ENCODE peak calls at places on chromosomes 5 and 9, in seven cellular contexts. E, F, U, V, C, R and L are unnamed samples.
A peak's percentile ranks its signal among the peaks of the same experiment; 100 is the strongest.

GRCh38 chr5:175340180-175340579 is 103.8 kb downstream of the DRD1 start:
- DNase-seq in E (no peak), F (no peak), U (no peak), V (no peak), C (no peak), R (no peak), L (no peak)

GRCh38 chr9:30609713-30610112 is 1774.7 kb upstream of the ACO1 start:
- DNase-seq in E (no peak), F (no peak), U (no peak), V (no peak), C (no peak), R (no peak), L (no peak)

GRCh38 chr5:102617187-102617856 is 118.5 kb upstream of the SLCO6A1 start:
- DNase-seq in E (no peak), F (no peak), U (no peak), V (no peak), C (no peak), R (no peak), L (no peak)

GRCh38 chr9:21789541-21790037 is 12.8 kb upstream of the MTAP start:
- DNase-seq in E (no peak), F (peak; percentile 71), U (peak; percentile 45), V (peak; percentile 88), C (peak; percentile 88), R (peak; percentile 96), L (peak; percentile 95)

GRCh38 chr9:85742630-85742928 is 825 bp upstream of the AGTPBP1 start:
- DNase-seq in E (no peak), F (no peak), U (no peak), V (no peak), C (peak; percentile 91), R (peak; percentile 67), L (peak; percentile 72)

GRCh38 chr5:172558076-172558990 is 82.7 kb upstream of the NEURL1B start:
- DNase-seq in E (no peak), F (no peak), U (no peak), V (no peak), C (no peak), R (no peak), L (no peak)

GRCh38 chr5:74978347-74978746 is 74.0 kb downstream of the GCNT4 start:
- DNase-seq in E (no peak), F (no peak), U (no peak), V (no peak), C (no peak), R (no peak), L (no peak)

GRCh38 chr9:98430535-98430934 is 175.1 kb upstream of the TBC1D2 start:
- DNase-seq in E (no peak), F (no peak), U (no peak), V (no peak), C (peak; percentile 4), R (no peak), L (peak; percentile 50)

GRCh38 chr9:122939611-122940010 is 1.2 kb upstream of the RABGAP1 start:
- DNase-seq in E (no peak), F (no peak), U (no peak), V (no peak), C (no peak), R (no peak), L (no peak)

GRCh38 chr9:16315720-16316119 is 554.8 kb downstream of the BNC2 start:
- DNase-seq in E (no peak), F (no peak), U (peak; percentile 18), V (no peak), C (no peak), R (no peak), L (no peak)

GRCh38 chr5:56871755-56872154 is 37.6 kb upstream of the SETD9 start:
- DNase-seq in E (no peak), F (no peak), U (no peak), V (no peak), C (no peak), R (no peak), L (no peak)

GRCh38 chr5:119274024-119274766 is 81.6 kb upstream of the TNFAIP8 start:
- DNase-seq in E (no peak), F (no peak), U (peak; percentile 33), V (peak; percentile 84), C (no peak), R (peak; percentile 99), L (peak; percentile 35)

GRCh38 chr5:88930336-88930735 is 47.4 kb upstream of the MEF2C start:
- DNase-seq in E (no peak), F (no peak), U (no peak), V (no peak), C (no peak), R (peak; percentile 55), L (no peak)
- H3K4me1 ChIP-seq in E (no peaks in the 10 kb centered on the region), F (no peaks in the 10 kb centered on the region), U (no peaks in the 10 kb centered on the region), V (no peaks in the 10 kb centered on the region), C (no peaks in the 10 kb centered on the region), R (peaks cover 2% of the 10 kb centered on the region), L (no peaks in the 10 kb centered on the region)

GRCh38 chr9:19441730-19442129 is 32.9 kb downstream of the ACER2 start:
- DNase-seq in E (no peak), F (no peak), U (no peak), V (no peak), C (no peak), R (peak; percentile 63), L (no peak)
- H3K4ac ChIP-seq in E (no peak overlapping the region), F (no peak overlapping the region), U (no peak overlapping the region), V (no peak overlapping the region), C (no peak overlapping the region), R (no peak overlapping the region), L (no peak overlapping the region)

DNA sequence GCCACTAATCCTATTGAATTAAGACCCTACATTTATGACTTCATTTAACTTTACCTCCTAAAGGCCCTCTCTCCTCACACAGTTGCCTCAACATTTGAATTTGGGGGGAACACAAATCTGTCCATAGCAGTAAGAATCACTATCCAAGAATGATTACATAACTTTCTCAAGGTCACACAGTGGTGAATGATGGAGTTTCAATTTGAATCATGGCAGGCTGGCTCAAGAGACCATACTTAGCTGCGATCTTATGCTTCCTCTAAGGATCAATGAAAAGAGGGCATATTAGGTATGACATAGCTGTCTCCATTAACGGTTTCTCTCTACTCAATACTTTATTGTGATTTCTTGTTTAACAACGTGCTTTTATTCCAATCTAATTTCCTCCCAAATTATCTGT is 44.1 kb upstream of the PDE4D start:
- DNase-seq in E (no peak), F (no peak), U (no peak), V (no peak), C (no peak), R (no peak), L (no peak)
- H3K4me1 ChIP-seq in E (no peaks in the 10 kb centered on the region), F (no peaks in the 10 kb centered on the region), U (no peaks in the 10 kb centered on the region), V (no peaks in the 10 kb centered on the region), C (no peaks in the 10 kb centered on the region), R (no peaks in the 10 kb centered on the region), L (no peaks in the 10 kb centered on the region)

GRCh38 chr5:123360910-123361309 is 62.3 kb downstream of the CEP120 start:
- DNase-seq in E (no peak), F (no peak), U (no peak), V (no peak), C (no peak), R (no peak), L (no peak)
- H3K4ac ChIP-seq in E (no peak overlapping the region), F (no peak overlapping the region), U (no peak overlapping the region), V (no peak overlapping the region), C (no peak overlapping the region), R (no peak overlapping the region), L (no peak overlapping the region)

GRCh38 chr5:4038994-4039393 is 443.4 kb downstream of the IRX1 start:
- DNase-seq in E (no peak), F (no peak), U (no peak), V (no peak), C (no peak), R (no peak), L (no peak)
- H3K4me1 ChIP-seq in E (no peaks in the 10 kb centered on the region), F (no peaks in the 10 kb centered on the region), U (no peaks in the 10 kb centered on the region), V (no peaks in the 10 kb centered on the region), C (no peaks in the 10 kb centered on the region), R (no peaks in the 10 kb centered on the region), L (no peaks in the 10 kb centered on the region)

GRCh38 chr5:178194026-178194425 is 6.9 kb upstream of the GMCL2 start:
- DNase-seq in E (no peak), F (no peak), U (no peak), V (no peak), C (no peak), R (no peak), L (no peak)
- H3K4ac ChIP-seq in E (no peak overlapping the region), F (peak overlapping the region; percentile 93), U (no peak overlapping the region), V (no peak overlapping the region), C (no peak overlapping the region), R (no peak overlapping the region), L (no peak overlapping the region)

DNA sequence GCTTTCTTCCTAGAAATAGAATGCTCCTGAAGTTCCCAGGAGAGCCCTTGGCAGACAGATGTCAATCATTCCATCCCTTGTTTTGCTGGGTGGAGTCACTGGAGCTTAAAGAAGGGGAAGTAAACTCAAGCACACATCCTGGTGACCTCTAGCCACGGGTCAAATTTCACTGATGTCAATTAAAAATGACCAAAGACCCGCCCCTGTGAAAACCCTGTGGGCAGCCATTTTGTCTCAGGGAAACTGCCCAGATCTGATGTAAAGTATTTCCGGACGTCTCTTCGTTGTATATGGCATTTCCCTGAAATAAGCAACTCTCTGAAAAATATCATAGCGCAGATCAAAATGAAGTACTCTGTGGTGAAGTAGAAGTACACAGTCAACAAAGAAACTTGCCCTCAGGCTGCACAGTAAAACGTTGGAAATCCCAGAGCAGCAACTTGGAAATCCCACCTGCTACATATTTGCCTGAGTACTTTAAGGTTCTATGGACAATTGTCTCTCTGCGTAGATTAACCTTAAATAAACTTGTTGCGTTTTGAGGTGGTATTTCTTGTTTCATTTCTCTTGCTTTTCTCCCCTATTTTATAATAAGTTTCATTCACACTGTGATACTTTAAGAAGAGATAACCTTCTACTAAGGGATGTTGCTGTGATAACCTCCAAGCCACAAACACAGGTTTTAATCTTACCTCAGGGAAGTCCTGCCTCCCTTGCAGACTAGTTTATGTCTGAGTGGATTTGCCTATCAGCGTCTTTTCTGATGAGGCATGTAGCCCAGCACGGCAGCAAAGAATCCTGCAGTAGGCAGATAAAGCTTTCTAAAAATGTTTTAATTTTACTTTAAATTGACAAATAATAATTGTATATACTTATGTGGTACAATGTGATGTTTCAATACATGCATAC is 60.9 kb upstream of the PIP5K1B start:
- DNase-seq in E (no peak), F (no peak), U (peak; percentile 36), V (peak; percentile 19), C (no peak), R (peak; percentile 48), L (no peak)
- H3K4me1 ChIP-seq in E (no peaks in the 10 kb centered on the region), F (no peaks in the 10 kb centered on the region), U (no peaks in the 10 kb centered on the region), V (no peaks in the 10 kb centered on the region), C (no peaks in the 10 kb centered on the region), R (no peaks in the 10 kb centered on the region), L (no peaks in the 10 kb centered on the region)